ENCODE peak calls at places on chromosomes 6 and 20, in six cellular contexts. One of them, this sample, is unnamed.

GRCh38 chr6:16103708-16104107 is 25.2 kb upstream of the MYLIP start:
- DNase-seq in IMR-90: no peak
- DNase-seq in fibroblast of the aortic adventitia: no peak
- DNase-seq in ascending aorta: no peak
- DNase-seq in Panc1: no peak
- DNase-seq in bronchial epithelial cell: no peak
- DNase-seq in this sample: no peak

GRCh38 chr6:65623569-65623968 is 83.5 kb downstream of the EYS start:
- DNase-seq in ascending aorta: no peak
- DNase-seq in IMR-90: no peak
- DNase-seq in Panc1: no peak
- DNase-seq in bronchial epithelial cell: peak
- DNase-seq in fibroblast of the aortic adventitia: no peak
- DNase-seq in this sample: no peak

GRCh38 chr6:149454405-149454848 is 30.4 kb downstream of the ZC3H12D start:
- DNase-seq in IMR-90: peak
- DNase-seq in bronchial epithelial cell: peak
- DNase-seq in Panc1: no peak
- DNase-seq in ascending aorta: peak
- DNase-seq in fibroblast of the aortic adventitia: peak
- DNase-seq in this sample: no peak

GRCh38 chr20:59210186-59210585 is 46.6 kb downstream of the ZNF831 start:
- DNase-seq in fibroblast of the aortic adventitia: no peak
- DNase-seq in Panc1: no peak
- DNase-seq in bronchial epithelial cell: no peak
- DNase-seq in IMR-90: no peak
- DNase-seq in ascending aorta: no peak
- DNase-seq in this sample: no peak

GRCh38 chr6:79570802-79571367 is 33.7 kb upstream of the LCA5 start:
- DNase-seq in ascending aorta: no peak
- DNase-seq in IMR-90: peak
- DNase-seq in Panc1: no peak
- DNase-seq in bronchial epithelial cell: peak
- DNase-seq in fibroblast of the aortic adventitia: peak
- DNase-seq in this sample: no peak

GRCh38 chr6:6816716-6817115 is 228.2 kb downstream of the LY86 start:
- DNase-seq in ascending aorta: no peak
- DNase-seq in bronchial epithelial cell: no peak
- DNase-seq in fibroblast of the aortic adventitia: no peak
- DNase-seq in IMR-90: no peak
- DNase-seq in Panc1: no peak
- DNase-seq in this sample: no peak

GRCh38 chr6:137488736-137489409 is 5.3 kb downstream of the OLIG3 start:
- DNase-seq in IMR-90: no peak
- DNase-seq in Panc1: no peak
- DNase-seq in ascending aorta: no peak
- DNase-seq in bronchial epithelial cell: no peak
- DNase-seq in fibroblast of the aortic adventitia: no peak
- DNase-seq in this sample: no peak

GRCh38 chr6:72649032-72649984 is 27.4 kb downstream of the KCNQ5 start:
- DNase-seq in fibroblast of the aortic adventitia: peak
- DNase-seq in Panc1: peak
- DNase-seq in ascending aorta: no peak
- DNase-seq in IMR-90: peak
- DNase-seq in bronchial epithelial cell: peak
- DNase-seq in this sample: no peak

GRCh38 chr6:90406142-90406794 is 109.6 kb upstream of the BACH2 start:
- DNase-seq in bronchial epithelial cell: peak
- DNase-seq in ascending aorta: no peak
- DNase-seq in IMR-90: peak
- DNase-seq in Panc1: no peak
- DNase-seq in fibroblast of the aortic adventitia: peak
- DNase-seq in this sample: no peak

GRCh38 chr6:112691289-112691688 is 344.2 kb downstream of the RFPL4B start:
- DNase-seq in IMR-90: peak
- DNase-seq in fibroblast of the aortic adventitia: peak
- DNase-seq in bronchial epithelial cell: peak
- DNase-seq in Panc1: peak
- DNase-seq in ascending aorta: no peak
- DNase-seq in this sample: no peak

GRCh38 chr6:152277826-152278247 is 359.3 kb downstream of the SYNE1 start:
- DNase-seq in IMR-90: no peak
- DNase-seq in bronchial epithelial cell: no peak
- DNase-seq in fibroblast of the aortic adventitia: no peak
- DNase-seq in Panc1: no peak
- DNase-seq in ascending aorta: no peak
- DNase-seq in this sample: no peak

GRCh38 chr20:60691966-60692615 is 560.0 kb upstream of the CDH4 start:
- DNase-seq in IMR-90: no peak
- DNase-seq in fibroblast of the aortic adventitia: no peak
- DNase-seq in bronchial epithelial cell: no peak
- DNase-seq in Panc1: no peak
- DNase-seq in ascending aorta: no peak
- DNase-seq in this sample: no peak

GRCh38 chr20:62496525-62497218 is 20.9 kb upstream of the GATA5 start:
- DNase-seq in bronchial epithelial cell: no peak
- DNase-seq in ascending aorta: no peak
- DNase-seq in fibroblast of the aortic adventitia: no peak
- DNase-seq in IMR-90: no peak
- DNase-seq in Panc1: no peak
- DNase-seq in this sample: peak

GRCh38 chr6:35318200-35318844 is 20.7 kb downstream of the DEF6 start:
- DNase-seq in IMR-90: peak
- DNase-seq in Panc1: no peak
- DNase-seq in fibroblast of the aortic adventitia: peak
- DNase-seq in bronchial epithelial cell: peak
- DNase-seq in ascending aorta: peak
- DNase-seq in this sample: peak

GRCh38 chr20:63319164-63320040 is 26.4 kb downstream of the COL20A1 start:
- DNase-seq in fibroblast of the aortic adventitia: no peak
- DNase-seq in IMR-90: no peak
- DNase-seq in bronchial epithelial cell: no peak
- DNase-seq in Panc1: no peak
- DNase-seq in ascending aorta: peak
- DNase-seq in this sample: no peak

GRCh38 chr6:63521475-63522210 is 50.6 kb upstream of the LOC128125822 start:
- DNase-seq in IMR-90: no peak
- DNase-seq in Panc1: no peak
- DNase-seq in fibroblast of the aortic adventitia: no peak
- DNase-seq in bronchial epithelial cell: no peak
- DNase-seq in ascending aorta: no peak
- DNase-seq in this sample: no peak

GRCh38 chr6:11851405-11851804 is 72.8 kb upstream of the ADTRP start:
- DNase-seq in ascending aorta: no peak
- DNase-seq in fibroblast of the aortic adventitia: peak
- DNase-seq in bronchial epithelial cell: peak
- DNase-seq in Panc1: no peak
- DNase-seq in IMR-90: peak
- DNase-seq in this sample: no peak

DNA sequence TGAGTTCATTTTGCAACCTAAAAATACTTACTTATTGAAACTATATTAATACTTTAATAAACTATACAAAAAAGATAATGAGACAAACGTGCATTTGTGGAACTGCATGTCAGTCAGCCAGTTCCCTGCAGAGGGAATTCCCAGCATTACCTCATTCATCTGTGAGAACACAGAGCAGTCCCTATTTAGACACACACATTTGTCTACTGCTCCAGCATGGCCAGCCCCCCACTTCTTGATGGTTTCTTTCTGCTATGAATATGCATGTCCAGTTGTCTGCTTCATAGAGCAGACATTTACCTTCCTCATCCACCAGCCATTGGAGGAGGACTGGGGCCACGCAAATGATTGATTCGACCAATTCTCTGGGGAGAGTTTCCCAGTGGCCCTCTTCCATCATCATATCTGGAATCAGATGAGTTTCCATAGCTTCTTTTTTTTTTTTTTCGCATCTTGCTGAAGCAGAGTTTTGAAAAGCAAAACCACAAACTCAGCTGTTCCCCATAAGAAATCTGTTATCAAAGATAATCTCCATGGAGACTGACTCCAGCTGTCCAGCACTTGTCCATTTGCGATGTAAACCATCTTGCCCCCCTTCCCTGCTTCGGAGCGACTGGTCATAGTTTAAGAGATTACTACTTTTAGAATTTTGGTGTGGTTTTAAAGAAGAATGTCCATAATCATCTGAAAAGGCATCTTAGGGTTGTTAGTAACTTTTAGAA is 11.8 kb downstream of the ENPP1 start:
- DNase-seq in Panc1: no peak
- DNase-seq in ascending aorta: no peak
- DNase-seq in fibroblast of the aortic adventitia: peak
- DNase-seq in IMR-90: peak
- DNase-seq in bronchial epithelial cell: peak
- DNase-seq in this sample: no peak
- TF ChIP-seq CTCF in Panc1: no peak
- TF ChIP-seq CTCF in ascending aorta: no peak
- TF ChIP-seq CTCF in fibroblast of the aortic adventitia: no peak
- TF ChIP-seq CTCF in IMR-90: no peak
- TF ChIP-seq CTCF in bronchial epithelial cell: no peak
- TF ChIP-seq CTCF in this sample: no peak

DNA sequence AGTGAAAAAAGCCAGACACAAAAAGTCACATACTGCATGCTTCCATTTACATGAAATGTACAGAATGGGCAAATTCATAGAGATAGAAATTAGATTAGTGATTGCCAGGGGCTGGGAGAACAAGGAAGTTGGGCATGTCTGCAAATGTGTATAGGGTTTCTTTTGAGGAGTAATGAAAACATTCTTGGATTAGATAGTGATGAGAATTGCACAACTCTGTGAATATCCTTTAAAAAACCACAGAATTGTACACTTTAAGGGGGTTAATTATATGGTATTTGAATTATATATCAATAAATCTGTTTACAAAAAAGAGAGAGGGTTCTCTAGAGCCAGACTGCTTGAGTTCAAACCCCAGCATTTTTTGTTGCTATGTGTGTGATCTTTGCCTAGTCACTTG is 188.1 kb downstream of the CDC5L start:
- DNase-seq in bronchial epithelial cell: no peak
- DNase-seq in Panc1: no peak
- DNase-seq in IMR-90: no peak
- DNase-seq in ascending aorta: no peak
- DNase-seq in fibroblast of the aortic adventitia: peak
- DNase-seq in this sample: no peak
- TF ChIP-seq CTCF in bronchial epithelial cell: no peak
- TF ChIP-seq CTCF in Panc1: no peak
- TF ChIP-seq CTCF in IMR-90: no peak
- TF ChIP-seq CTCF in ascending aorta: no peak
- TF ChIP-seq CTCF in fibroblast of the aortic adventitia: no peak
- TF ChIP-seq CTCF in this sample: no peak

GRCh38 chr20:46757754-46758678 is 48.6 kb downstream of the SLC2A10 start:
- DNase-seq in IMR-90: peak
- DNase-seq in ascending aorta: no peak
- DNase-seq in fibroblast of the aortic adventitia: peak
- DNase-seq in bronchial epithelial cell: peak
- DNase-seq in Panc1: no peak
- DNase-seq in this sample: peak

GRCh38 chr20:46761566-46761965 is 52.1 kb downstream of the SLC2A10 start:
- DNase-seq in IMR-90: no peak
- DNase-seq in fibroblast of the aortic adventitia: no peak
- DNase-seq in bronchial epithelial cell: no peak
- DNase-seq in Panc1: no peak
- DNase-seq in ascending aorta: no peak
- DNase-seq in this sample: no peak

GRCh38 chr20:46756419-46756818 is 47.0 kb downstream of the SLC2A10 start:
- DNase-seq in ascending aorta: no peak
- DNase-seq in IMR-90: no peak
- DNase-seq in bronchial epithelial cell: no peak
- DNase-seq in fibroblast of the aortic adventitia: no peak
- DNase-seq in Panc1: no peak
- DNase-seq in this sample: no peak

GRCh38 chr20:46757135-46757534 is 47.7 kb downstream of the SLC2A10 start:
- DNase-seq in ascending aorta: no peak
- DNase-seq in IMR-90: no peak
- DNase-seq in Panc1: no peak
- DNase-seq in fibroblast of the aortic adventitia: no peak
- DNase-seq in bronchial epithelial cell: no peak
- DNase-seq in this sample: no peak

DNA sequence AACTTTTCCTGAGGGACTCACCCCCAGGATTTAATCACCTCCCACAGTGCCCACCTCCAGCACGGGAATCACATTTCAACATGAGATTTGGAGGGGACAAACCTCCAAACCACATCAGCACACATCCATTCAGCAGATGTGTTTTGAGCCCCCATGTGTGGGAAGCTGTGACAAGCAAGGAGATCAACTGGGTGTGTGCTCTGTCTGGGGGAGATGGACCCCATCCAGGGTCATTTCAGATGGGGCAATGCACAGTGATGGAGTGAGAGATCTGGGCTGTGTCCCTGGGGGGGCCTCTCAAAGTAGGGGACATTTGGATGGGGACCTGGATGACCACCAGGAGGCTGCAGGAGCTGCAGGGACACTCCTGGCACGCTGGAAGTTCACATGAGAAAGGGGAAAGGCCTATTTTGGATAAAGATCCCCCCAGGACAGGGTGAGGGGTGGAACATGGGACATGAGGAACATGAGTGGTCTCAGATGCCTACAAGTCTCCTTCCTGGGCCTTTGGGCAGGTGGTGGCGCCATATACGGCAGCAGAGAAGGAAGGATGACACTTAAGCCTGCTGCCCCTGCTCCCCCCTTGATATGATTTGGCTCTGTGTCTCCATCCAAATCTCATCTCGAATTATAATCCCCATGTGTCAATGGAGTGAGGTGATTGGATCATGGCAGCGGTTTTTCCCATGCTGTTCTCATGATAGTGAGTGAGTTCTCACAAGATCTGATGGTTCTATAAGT is 49.6 kb downstream of the SLC2A10 start:
- DNase-seq in Panc1: no peak
- DNase-seq in ascending aorta: no peak
- DNase-seq in bronchial epithelial cell: no peak
- DNase-seq in fibroblast of the aortic adventitia: no peak
- DNase-seq in IMR-90: no peak
- DNase-seq in this sample: no peak
- TF ChIP-seq CTCF in Panc1: no peak
- TF ChIP-seq CTCF in ascending aorta: no peak
- TF ChIP-seq CTCF in bronchial epithelial cell: no peak
- TF ChIP-seq CTCF in fibroblast of the aortic adventitia: no peak
- TF ChIP-seq CTCF in IMR-90: peak
- TF ChIP-seq CTCF in this sample: peak

DNA sequence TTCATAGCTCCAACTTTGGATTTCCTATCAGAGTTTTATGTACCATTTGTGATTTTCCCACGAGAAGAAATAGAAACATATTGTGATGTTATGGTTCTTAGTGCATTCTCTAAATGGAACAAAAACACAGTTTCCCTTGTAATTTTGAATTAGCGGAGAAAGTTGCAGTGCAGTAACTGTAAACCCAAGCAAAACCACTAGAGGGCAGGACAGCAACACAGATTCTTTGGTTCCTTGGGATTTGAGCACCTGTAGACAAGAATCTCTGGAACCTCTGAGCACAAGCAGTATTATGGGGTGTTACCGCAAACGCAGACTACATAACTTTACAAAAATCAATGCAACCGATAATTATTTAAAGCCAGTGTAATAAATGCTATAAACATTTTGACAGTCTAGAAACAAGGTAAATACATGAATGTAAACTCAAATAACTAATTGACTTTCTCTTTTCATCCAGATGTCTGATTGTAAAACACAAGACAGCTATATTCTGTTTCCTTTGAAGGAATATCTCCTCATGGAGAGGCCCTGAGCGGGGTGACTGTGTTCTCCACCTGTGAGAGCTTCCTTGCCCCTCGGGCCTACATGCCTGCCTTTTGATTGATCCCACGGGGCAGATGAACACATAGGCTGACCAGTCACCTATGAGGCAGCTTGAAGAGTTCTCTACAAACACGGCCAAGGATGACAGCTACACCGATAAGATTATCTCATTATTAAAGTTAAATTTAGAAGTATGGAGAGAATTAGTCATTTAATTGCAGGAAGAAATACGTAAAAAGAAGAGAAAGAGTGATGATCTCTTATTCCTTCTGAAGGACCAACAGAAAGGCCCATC is 67.5 kb upstream of the COL21A1 start:
- DNase-seq in ascending aorta: no peak
- DNase-seq in fibroblast of the aortic adventitia: peak
- DNase-seq in Panc1: peak
- DNase-seq in bronchial epithelial cell: peak
- DNase-seq in IMR-90: peak
- DNase-seq in this sample: peak
- TF ChIP-seq CTCF in ascending aorta: no peak
- TF ChIP-seq CTCF in fibroblast of the aortic adventitia: peak
- TF ChIP-seq CTCF in Panc1: peak
- TF ChIP-seq CTCF in bronchial epithelial cell: peak
- TF ChIP-seq CTCF in IMR-90: peak
- TF ChIP-seq CTCF in this sample: peak

This sample was measured in D721Med.